ENCODE peak calls at places on chromosome 18, in four cellular contexts. One of them, this sample, is unnamed.

GRCh38 chr18:77099501-77100370 is 32.8 kb downstream of the MBP start:
- DNase-seq in colonic mucosa: no peak
- DNase-seq in stimulated activated CD8-positive, alpha-beta memory T cell treated with anti-CD3 and anti-CD28 coated beads, Interleukin-12 subunit alpha, Interleukin-12 subunit beta, amount 100 ng/mL, for 1 hour: no peak
- DNase-seq in stimulated activated CD4-positive, alpha-beta T cell treated with anti-CD3 and anti-CD28 coated beads, Interleukin-1b, Interleukin-23, amount 100 ng/mL, for 24 hours: no peak
- DNase-seq in this sample: no peak

GRCh38 chr18:62784338-62784965 is 69.1 kb downstream of the PHLPP1 start:
- DNase-seq in colonic mucosa: no peak
- DNase-seq in stimulated activated CD8-positive, alpha-beta memory T cell treated with anti-CD3 and anti-CD28 coated beads, Interleukin-12 subunit alpha, Interleukin-12 subunit beta, amount 100 ng/mL, for 1 hour: no peak
- DNase-seq in stimulated activated CD4-positive, alpha-beta T cell treated with anti-CD3 and anti-CD28 coated beads, Interleukin-1b, Interleukin-23, amount 100 ng/mL, for 24 hours: no peak
- DNase-seq in this sample: no peak

GRCh38 chr18:46407471-46408166 is 249.4 kb downstream of the LOXHD1 start:
- DNase-seq in colonic mucosa: no peak
- DNase-seq in stimulated activated CD8-positive, alpha-beta memory T cell treated with anti-CD3 and anti-CD28 coated beads, Interleukin-12 subunit alpha, Interleukin-12 subunit beta, amount 100 ng/mL, for 1 hour: no peak
- DNase-seq in stimulated activated CD4-positive, alpha-beta T cell treated with anti-CD3 and anti-CD28 coated beads, Interleukin-1b, Interleukin-23, amount 100 ng/mL, for 24 hours: no peak
- DNase-seq in this sample: no peak

GRCh38 chr18:11751305-11752115 is 62.4 kb downstream of the GNAL start:
- DNase-seq in colonic mucosa: no peak
- DNase-seq in stimulated activated CD8-positive, alpha-beta memory T cell treated with anti-CD3 and anti-CD28 coated beads, Interleukin-12 subunit alpha, Interleukin-12 subunit beta, amount 100 ng/mL, for 1 hour: no peak
- DNase-seq in stimulated activated CD4-positive, alpha-beta T cell treated with anti-CD3 and anti-CD28 coated beads, Interleukin-1b, Interleukin-23, amount 100 ng/mL, for 24 hours: no peak
- DNase-seq in this sample: no peak

GRCh38 chr18:36449451-36449850 is 151.9 kb downstream of the FHOD3 start:
- DNase-seq in colonic mucosa: no peak
- DNase-seq in stimulated activated CD8-positive, alpha-beta memory T cell treated with anti-CD3 and anti-CD28 coated beads, Interleukin-12 subunit alpha, Interleukin-12 subunit beta, amount 100 ng/mL, for 1 hour: no peak
- DNase-seq in stimulated activated CD4-positive, alpha-beta T cell treated with anti-CD3 and anti-CD28 coated beads, Interleukin-1b, Interleukin-23, amount 100 ng/mL, for 24 hours: no peak
- DNase-seq in this sample: no peak

GRCh38 chr18:62682396-62682795 is 32.9 kb upstream of the PHLPP1 start:
- DNase-seq in colonic mucosa: no peak
- DNase-seq in stimulated activated CD8-positive, alpha-beta memory T cell treated with anti-CD3 and anti-CD28 coated beads, Interleukin-12 subunit alpha, Interleukin-12 subunit beta, amount 100 ng/mL, for 1 hour: no peak
- DNase-seq in stimulated activated CD4-positive, alpha-beta T cell treated with anti-CD3 and anti-CD28 coated beads, Interleukin-1b, Interleukin-23, amount 100 ng/mL, for 24 hours: no peak
- DNase-seq in this sample: peak; percentile 22

GRCh38 chr18:58682429-58683069 is 11.3 kb downstream of the MALT1 start:
- DNase-seq in colonic mucosa: peak; percentile 66
- DNase-seq in stimulated activated CD8-positive, alpha-beta memory T cell treated with anti-CD3 and anti-CD28 coated beads, Interleukin-12 subunit alpha, Interleukin-12 subunit beta, amount 100 ng/mL, for 1 hour: no peak
- DNase-seq in stimulated activated CD4-positive, alpha-beta T cell treated with anti-CD3 and anti-CD28 coated beads, Interleukin-1b, Interleukin-23, amount 100 ng/mL, for 24 hours: no peak
- DNase-seq in this sample: no peak

GRCh38 chr18:33114749-33115148 is 325.8 kb downstream of the CCDC178 start:
- DNase-seq in colonic mucosa: no peak
- DNase-seq in stimulated activated CD8-positive, alpha-beta memory T cell treated with anti-CD3 and anti-CD28 coated beads, Interleukin-12 subunit alpha, Interleukin-12 subunit beta, amount 100 ng/mL, for 1 hour: no peak
- DNase-seq in stimulated activated CD4-positive, alpha-beta T cell treated with anti-CD3 and anti-CD28 coated beads, Interleukin-1b, Interleukin-23, amount 100 ng/mL, for 24 hours: no peak
- DNase-seq in this sample: no peak

GRCh38 chr18:61333746-61334490 is 688 bp downstream of the CDH20 start:
- DNase-seq in colonic mucosa: no peak
- DNase-seq in stimulated activated CD8-positive, alpha-beta memory T cell treated with anti-CD3 and anti-CD28 coated beads, Interleukin-12 subunit alpha, Interleukin-12 subunit beta, amount 100 ng/mL, for 1 hour: no peak
- DNase-seq in stimulated activated CD4-positive, alpha-beta T cell treated with anti-CD3 and anti-CD28 coated beads, Interleukin-1b, Interleukin-23, amount 100 ng/mL, for 24 hours: no peak
- DNase-seq in this sample: no peak

GRCh38 chr18:50009772-50010171 is 185.2 kb downstream of the MYO5B start:
- DNase-seq in colonic mucosa: peak; percentile 72
- DNase-seq in stimulated activated CD8-positive, alpha-beta memory T cell treated with anti-CD3 and anti-CD28 coated beads, Interleukin-12 subunit alpha, Interleukin-12 subunit beta, amount 100 ng/mL, for 1 hour: peak; percentile 3
- DNase-seq in stimulated activated CD4-positive, alpha-beta T cell treated with anti-CD3 and anti-CD28 coated beads, Interleukin-1b, Interleukin-23, amount 100 ng/mL, for 24 hours: no peak
- DNase-seq in this sample: peak; percentile 23

GRCh38 chr18:47926101-47926850 is 4.2 kb downstream of the SMAD2 start:
- DNase-seq in colonic mucosa: no peak
- DNase-seq in stimulated activated CD8-positive, alpha-beta memory T cell treated with anti-CD3 and anti-CD28 coated beads, Interleukin-12 subunit alpha, Interleukin-12 subunit beta, amount 100 ng/mL, for 1 hour: no peak
- DNase-seq in stimulated activated CD4-positive, alpha-beta T cell treated with anti-CD3 and anti-CD28 coated beads, Interleukin-1b, Interleukin-23, amount 100 ng/mL, for 24 hours: no peak
- DNase-seq in this sample: no peak

GRCh38 chr18:60471652-60472051 is 99.1 kb upstream of the MC4R start:
- DNase-seq in colonic mucosa: no peak
- DNase-seq in stimulated activated CD8-positive, alpha-beta memory T cell treated with anti-CD3 and anti-CD28 coated beads, Interleukin-12 subunit alpha, Interleukin-12 subunit beta, amount 100 ng/mL, for 1 hour: no peak
- DNase-seq in stimulated activated CD4-positive, alpha-beta T cell treated with anti-CD3 and anti-CD28 coated beads, Interleukin-1b, Interleukin-23, amount 100 ng/mL, for 24 hours: no peak
- DNase-seq in this sample: no peak

GRCh38 chr18:3207565-3207964 is 12.2 kb downstream of the MYOM1 start:
- DNase-seq in colonic mucosa: no peak
- DNase-seq in stimulated activated CD8-positive, alpha-beta memory T cell treated with anti-CD3 and anti-CD28 coated beads, Interleukin-12 subunit alpha, Interleukin-12 subunit beta, amount 100 ng/mL, for 1 hour: no peak
- DNase-seq in stimulated activated CD4-positive, alpha-beta T cell treated with anti-CD3 and anti-CD28 coated beads, Interleukin-1b, Interleukin-23, amount 100 ng/mL, for 24 hours: no peak
- DNase-seq in this sample: no peak

GRCh38 chr18:74745658-74746403 is 148.2 kb downstream of the ZNF407 start:
- DNase-seq in colonic mucosa: no peak
- DNase-seq in stimulated activated CD8-positive, alpha-beta memory T cell treated with anti-CD3 and anti-CD28 coated beads, Interleukin-12 subunit alpha, Interleukin-12 subunit beta, amount 100 ng/mL, for 1 hour: no peak
- DNase-seq in stimulated activated CD4-positive, alpha-beta T cell treated with anti-CD3 and anti-CD28 coated beads, Interleukin-1b, Interleukin-23, amount 100 ng/mL, for 24 hours: no peak
- DNase-seq in this sample: no peak

GRCh38 chr18:3027301-3027700 is 14.4 kb upstream of the LPIN2 start:
- DNase-seq in colonic mucosa: no peak
- DNase-seq in stimulated activated CD8-positive, alpha-beta memory T cell treated with anti-CD3 and anti-CD28 coated beads, Interleukin-12 subunit alpha, Interleukin-12 subunit beta, amount 100 ng/mL, for 1 hour: no peak
- DNase-seq in stimulated activated CD4-positive, alpha-beta T cell treated with anti-CD3 and anti-CD28 coated beads, Interleukin-1b, Interleukin-23, amount 100 ng/mL, for 24 hours: no peak
- DNase-seq in this sample: no peak

GRCh38 chr18:74541703-74542555 is 7.6 kb downstream of the CNDP1 start:
- DNase-seq in colonic mucosa: peak; percentile 57
- DNase-seq in stimulated activated CD8-positive, alpha-beta memory T cell treated with anti-CD3 and anti-CD28 coated beads, Interleukin-12 subunit alpha, Interleukin-12 subunit beta, amount 100 ng/mL, for 1 hour: no peak
- DNase-seq in stimulated activated CD4-positive, alpha-beta T cell treated with anti-CD3 and anti-CD28 coated beads, Interleukin-1b, Interleukin-23, amount 100 ng/mL, for 24 hours: no peak
- DNase-seq in this sample: no peak

GRCh38 chr18:43661570-43661969 is 384.3 kb upstream of the SYT4 start:
- DNase-seq in colonic mucosa: no peak
- DNase-seq in stimulated activated CD8-positive, alpha-beta memory T cell treated with anti-CD3 and anti-CD28 coated beads, Interleukin-12 subunit alpha, Interleukin-12 subunit beta, amount 100 ng/mL, for 1 hour: no peak
- DNase-seq in stimulated activated CD4-positive, alpha-beta T cell treated with anti-CD3 and anti-CD28 coated beads, Interleukin-1b, Interleukin-23, amount 100 ng/mL, for 24 hours: no peak
- DNase-seq in this sample: no peak

GRCh38 chr18:45785015-45785597 is 40.4 kb upstream of the SIGLEC15 start:
- DNase-seq in colonic mucosa: no peak
- DNase-seq in stimulated activated CD8-positive, alpha-beta memory T cell treated with anti-CD3 and anti-CD28 coated beads, Interleukin-12 subunit alpha, Interleukin-12 subunit beta, amount 100 ng/mL, for 1 hour: no peak
- DNase-seq in stimulated activated CD4-positive, alpha-beta T cell treated with anti-CD3 and anti-CD28 coated beads, Interleukin-1b, Interleukin-23, amount 100 ng/mL, for 24 hours: no peak
- DNase-seq in this sample: no peak

GRCh38 chr18:33826151-33826550 is 248.1 kb downstream of the ASXL3 start:
- DNase-seq in colonic mucosa: no peak
- DNase-seq in stimulated activated CD8-positive, alpha-beta memory T cell treated with anti-CD3 and anti-CD28 coated beads, Interleukin-12 subunit alpha, Interleukin-12 subunit beta, amount 100 ng/mL, for 1 hour: no peak
- DNase-seq in stimulated activated CD4-positive, alpha-beta T cell treated with anti-CD3 and anti-CD28 coated beads, Interleukin-1b, Interleukin-23, amount 100 ng/mL, for 24 hours: no peak
- DNase-seq in this sample: peak; percentile 43

GRCh38 chr18:46252754-46253153 is 148.6 kb downstream of the HAUS1 start:
- DNase-seq in colonic mucosa: no peak
- DNase-seq in stimulated activated CD8-positive, alpha-beta memory T cell treated with anti-CD3 and anti-CD28 coated beads, Interleukin-12 subunit alpha, Interleukin-12 subunit beta, amount 100 ng/mL, for 1 hour: no peak
- DNase-seq in stimulated activated CD4-positive, alpha-beta T cell treated with anti-CD3 and anti-CD28 coated beads, Interleukin-1b, Interleukin-23, amount 100 ng/mL, for 24 hours: no peak
- DNase-seq in this sample: no peak

GRCh38 chr18:56479836-56480235 is 158.6 kb downstream of the TXNL1 start:
- DNase-seq in colonic mucosa: no peak
- DNase-seq in stimulated activated CD8-positive, alpha-beta memory T cell treated with anti-CD3 and anti-CD28 coated beads, Interleukin-12 subunit alpha, Interleukin-12 subunit beta, amount 100 ng/mL, for 1 hour: no peak
- DNase-seq in stimulated activated CD4-positive, alpha-beta T cell treated with anti-CD3 and anti-CD28 coated beads, Interleukin-1b, Interleukin-23, amount 100 ng/mL, for 24 hours: no peak
- DNase-seq in this sample: no peak

GRCh38 chr18:58049000-58049688 is 5.1 kb downstream of the NEDD4L start:
- DNase-seq in colonic mucosa: no peak
- DNase-seq in stimulated activated CD8-positive, alpha-beta memory T cell treated with anti-CD3 and anti-CD28 coated beads, Interleukin-12 subunit alpha, Interleukin-12 subunit beta, amount 100 ng/mL, for 1 hour: no peak
- DNase-seq in stimulated activated CD4-positive, alpha-beta T cell treated with anti-CD3 and anti-CD28 coated beads, Interleukin-1b, Interleukin-23, amount 100 ng/mL, for 24 hours: no peak
- DNase-seq in this sample: peak; percentile 3

GRCh38 chr18:61825386-61825785 is 67.4 kb downstream of the RNF152 start:
- DNase-seq in colonic mucosa: no peak
- DNase-seq in stimulated activated CD8-positive, alpha-beta memory T cell treated with anti-CD3 and anti-CD28 coated beads, Interleukin-12 subunit alpha, Interleukin-12 subunit beta, amount 100 ng/mL, for 1 hour: no peak
- DNase-seq in stimulated activated CD4-positive, alpha-beta T cell treated with anti-CD3 and anti-CD28 coated beads, Interleukin-1b, Interleukin-23, amount 100 ng/mL, for 24 hours: no peak
- DNase-seq in this sample: no peak

GRCh38 chr18:7950380-7951143 is 383.4 kb downstream of the PTPRM start:
- DNase-seq in colonic mucosa: peak; percentile 36
- DNase-seq in stimulated activated CD8-positive, alpha-beta memory T cell treated with anti-CD3 and anti-CD28 coated beads, Interleukin-12 subunit alpha, Interleukin-12 subunit beta, amount 100 ng/mL, for 1 hour: no peak
- DNase-seq in stimulated activated CD4-positive, alpha-beta T cell treated with anti-CD3 and anti-CD28 coated beads, Interleukin-1b, Interleukin-23, amount 100 ng/mL, for 24 hours: no peak
- DNase-seq in this sample: no peak

GRCh38 chr18:61574665-61575064 is 241.4 kb downstream of the CDH20 start:
- DNase-seq in colonic mucosa: no peak
- DNase-seq in stimulated activated CD8-positive, alpha-beta memory T cell treated with anti-CD3 and anti-CD28 coated beads, Interleukin-12 subunit alpha, Interleukin-12 subunit beta, amount 100 ng/mL, for 1 hour: no peak
- DNase-seq in stimulated activated CD4-positive, alpha-beta T cell treated with anti-CD3 and anti-CD28 coated beads, Interleukin-1b, Interleukin-23, amount 100 ng/mL, for 24 hours: no peak
- DNase-seq in this sample: no peak

GRCh38 chr18:32612651-32613050 is 142.0 kb upstream of the GAREM1 start:
- DNase-seq in colonic mucosa: no peak
- DNase-seq in stimulated activated CD8-positive, alpha-beta memory T cell treated with anti-CD3 and anti-CD28 coated beads, Interleukin-12 subunit alpha, Interleukin-12 subunit beta, amount 100 ng/mL, for 1 hour: no peak
- DNase-seq in stimulated activated CD4-positive, alpha-beta T cell treated with anti-CD3 and anti-CD28 coated beads, Interleukin-1b, Interleukin-23, amount 100 ng/mL, for 24 hours: no peak
- DNase-seq in this sample: peak; percentile 1

GRCh38 chr18:3867768-3868445 is 417.9 kb downstream of the TGIF1 start:
- DNase-seq in colonic mucosa: no peak
- DNase-seq in stimulated activated CD8-positive, alpha-beta memory T cell treated with anti-CD3 and anti-CD28 coated beads, Interleukin-12 subunit alpha, Interleukin-12 subunit beta, amount 100 ng/mL, for 1 hour: no peak
- DNase-seq in stimulated activated CD4-positive, alpha-beta T cell treated with anti-CD3 and anti-CD28 coated beads, Interleukin-1b, Interleukin-23, amount 100 ng/mL, for 24 hours: no peak
- DNase-seq in this sample: no peak

GRCh38 chr18:24019641-24020331 is 5.2 kb downstream of the TTC39C start:
- DNase-seq in colonic mucosa: no peak
- DNase-seq in stimulated activated CD8-positive, alpha-beta memory T cell treated with anti-CD3 and anti-CD28 coated beads, Interleukin-12 subunit alpha, Interleukin-12 subunit beta, amount 100 ng/mL, for 1 hour: peak; percentile 32
- DNase-seq in stimulated activated CD4-positive, alpha-beta T cell treated with anti-CD3 and anti-CD28 coated beads, Interleukin-1b, Interleukin-23, amount 100 ng/mL, for 24 hours: peak; percentile 20
- DNase-seq in this sample: no peak